ENCODE peak calls at places on chromosomes 16 and 17, in five cellular contexts. Y, L, B, X and O are unnamed samples.

GRCh38 chr17:57921342-57921741 is 33.9 kb downstream of the CUEDC1 start:
- DNase-seq in Y (no peak), L (no peak), X (no peak), B (peak; percentile 43), O (no peak)

GRCh38 chr16:50099957-50100648 is 34.3 kb downstream of the HEATR3 start:
- DNase-seq in Y (no peak), L (no peak), X (no peak), B (no peak), O (no peak)

GRCh38 chr17:332558-333322 is 19.9 kb downstream of the RPH3AL start:
- DNase-seq in B (no peak), X (peak; percentile 43), L (no peak), Y (no peak), O (peak; percentile 36)

GRCh38 chr16:20175358-20175757 is 101.7 kb upstream of the GPR139 start:
- DNase-seq in X (no peak), Y (no peak), B (no peak), L (no peak), O (no peak)

GRCh38 chr16:85563515-85564276 is 49.4 kb upstream of the GSE1 start:
- DNase-seq in B (peak; percentile 67), X (peak; percentile 75), Y (peak; percentile 51), L (no peak), O (no peak)

GRCh38 chr17:78415821-78416301 is 37.4 kb downstream of the PGS1 start:
- DNase-seq in Y (no peak), L (no peak), B (no peak), X (no peak), O (no peak)

GRCh38 chr17:46916211-46916610 is 6.7 kb upstream of the GOSR2 start:
- DNase-seq in X (no peak), Y (no peak), L (no peak), B (no peak), O (no peak)

GRCh38 chr17:60781880-60782412 is 104.3 kb downstream of the BCAS3 start:
- DNase-seq in L (no peak), Y (no peak), B (no peak), X (no peak), O (no peak)

GRCh38 chr16:6190756-6191155 is 1093.2 kb upstream of the EEF2KMT start:
- DNase-seq in X (no peak), L (no peak), B (no peak), Y (no peak), O (no peak)

GRCh38 chr16:85002099-85002541 is 9.2 kb downstream of the ZDHHC7 start:
- DNase-seq in B (no peak), X (no peak), L (no peak), Y (no peak), O (no peak)

GRCh38 chr17:7060165-7060890 is 16.4 kb upstream of the SLC16A11 start:
- DNase-seq in Y (peak; percentile 96), L (no peak), B (no peak), X (no peak), O (no peak)

GRCh38 chr17:31318298-31319190 is 2.9 kb downstream of the EVI2A start:
- DNase-seq in Y (no peak), L (peak; percentile 4), B (peak; percentile 66), X (peak; percentile 48), O (peak; percentile 60)

GRCh38 chr17:72529386-72529785 is 408.6 kb downstream of the SOX9 start:
- DNase-seq in X (no peak), L (no peak), B (no peak), Y (no peak), O (no peak)

GRCh38 chr16:17369441-17369951 is 101.3 kb downstream of the XYLT1 start:
- DNase-seq in B (peak; percentile 36), L (no peak), X (peak; percentile 64), Y (no peak), O (no peak)

GRCh38 chr16:26111900-26112299 is 420.1 kb downstream of the HS3ST4 start:
- DNase-seq in B (no peak), Y (peak; percentile 5), X (no peak), L (no peak), O (no peak)

GRCh38 chr16:13733561-13733960 is 186.4 kb upstream of the ERCC4 start:
- DNase-seq in L (no peak), Y (no peak), X (no peak), B (no peak), O (no peak)

GRCh38 chr16:80664798-80665197 is 124.0 kb downstream of the DYNLRB2 start:
- DNase-seq in Y (no peak), B (no peak), X (no peak), L (no peak), O (no peak)

GRCh38 chr17:7079581-7080444 is at the start of gene CLEC10A:
- DNase-seq in Y (no peak), X (no peak), B (no peak), L (no peak), O (peak; percentile 28)

GRCh38 chr17:51006601-51007000 is 114.1 kb downstream of the SPAG9 start:
- DNase-seq in B (no peak), Y (no peak), X (no peak), L (no peak), O (no peak)

GRCh38 chr16:85473909-85474640 is 139.0 kb upstream of the GSE1 start:
- DNase-seq in Y (no peak), X (no peak), L (no peak), B (no peak), O (no peak)

GRCh38 chr16:82063456-82064082 is 28.5 kb downstream of the HSD17B2 start:
- DNase-seq in B (no peak), X (no peak), Y (no peak), L (no peak), O (no peak)

GRCh38 chr16:46947900-46948547 is 25.4 kb downstream of the DNAJA2 start:
- DNase-seq in X (no peak), B (peak; percentile 18), Y (peak; percentile 55), L (no peak), O (no peak)

GRCh38 chr16:30413116-30413806 is 5.9 kb downstream of the ZNF771 start:
- DNase-seq in Y (no peak), X (no peak), B (no peak), L (no peak), O (no peak)

GRCh38 chr17:50310455-50311111 is 35.3 kb upstream of the XYLT2 start:
- DNase-seq in B (no peak), X (no peak), L (no peak), Y (no peak), O (no peak)

GRCh38 chr17:77382356-77382911 is 241.7 kb downstream of the SEC14L1 start:
- DNase-seq in X (no peak), Y (no peak), B (no peak), L (no peak), O (no peak)

GRCh38 chr17:59378621-59379194 is 47.3 kb downstream of the YPEL2 start:
- DNase-seq in X (no peak), L (no peak), B (no peak), Y (no peak), O (no peak)

GRCh38 chr16:84953051-84953746 is 58.1 kb downstream of the ZDHHC7 start:
- DNase-seq in B (no peak), X (no peak), L (no peak), Y (no peak), O (no peak)

GRCh38 chr16:24036038-24036543 is 200.3 kb downstream of the PRKCB start:
- DNase-seq in X (no peak), L (no peak), Y (no peak), B (no peak), O (no peak)

GRCh38 chr17:14308965-14309879 is 8.3 kb downstream of the HS3ST3B1 start:
- DNase-seq in B (peak; percentile 61), X (peak; percentile 90), L (no peak), Y (peak; percentile 39), O (peak; percentile 95)

GRCh38 chr16:54268766-54269165 is 17.8 kb downstream of the IRX3 start:
- DNase-seq in B (no peak), X (no peak), L (no peak), Y (no peak), O (no peak)

GRCh38 chr16:54269461-54269860 is 17.1 kb downstream of the IRX3 start:
- DNase-seq in X (no peak), B (no peak), L (no peak), Y (no peak), O (no peak)

GRCh38 chr16:54265558-54266213 is 20.9 kb downstream of the IRX3 start:
- DNase-seq in L (no peak), B (no peak), Y (no peak), X (peak; percentile 35), O (no peak)

GRCh38 chr16:54268340-54268739 is 18.2 kb downstream of the IRX3 start:
- DNase-seq in B (no peak), X (no peak), Y (no peak), L (no peak), O (no peak)

GRCh38 chr16:54266363-54266955 is 20.1 kb downstream of the IRX3 start:
- DNase-seq in B (no peak), X (no peak), L (no peak), Y (no peak), O (no peak)
- TF ChIP-seq CTCF in B (no peak), X (no peak), L (no peak), Y (no peak), O (no peak)

GRCh38 chr16:57999366-57999970 is 1.0 kb downstream of the ZNF319 start:
- DNase-seq in Y (peak; percentile 31), X (no peak), L (no peak), B (no peak), O (no peak)
- TF ChIP-seq CTCF in Y (no peak), X (no peak), L (no peak), B (no peak), O (no peak)

DNA sequence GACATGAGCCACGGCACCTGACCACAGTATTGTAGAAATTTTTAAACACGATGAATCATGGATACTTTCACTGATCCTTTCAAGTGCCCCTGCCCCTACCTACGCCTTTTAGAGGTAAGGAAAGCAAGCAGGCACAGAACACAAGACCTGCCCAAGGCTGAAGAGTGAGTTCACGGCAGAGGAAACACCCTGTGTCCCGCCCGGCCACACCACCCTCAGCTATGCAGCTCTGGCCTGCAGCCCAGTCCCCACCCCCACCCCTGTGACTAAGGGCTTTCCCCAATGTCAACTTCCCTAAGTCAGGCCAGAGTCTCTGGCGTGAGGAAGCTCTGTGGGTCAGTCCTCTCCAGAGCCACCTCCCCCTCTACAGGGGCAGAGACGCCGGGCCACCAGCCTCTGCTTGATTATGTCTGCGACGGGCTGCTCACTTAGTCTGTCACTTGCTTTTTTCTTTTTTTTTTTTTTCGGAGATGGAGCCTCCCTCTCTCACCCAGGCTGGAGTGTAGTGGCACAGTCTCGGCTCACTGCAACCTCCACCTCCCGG is 8.4 kb downstream of the SLC16A5 start:
- DNase-seq in B (no peak), Y (peak; percentile 99), L (no peak), X (peak; percentile 73), O (peak; percentile 89)
- TF ChIP-seq CTCF in B (no peak), Y (no peak), L (no peak), X (no peak), O (no peak)

DNA sequence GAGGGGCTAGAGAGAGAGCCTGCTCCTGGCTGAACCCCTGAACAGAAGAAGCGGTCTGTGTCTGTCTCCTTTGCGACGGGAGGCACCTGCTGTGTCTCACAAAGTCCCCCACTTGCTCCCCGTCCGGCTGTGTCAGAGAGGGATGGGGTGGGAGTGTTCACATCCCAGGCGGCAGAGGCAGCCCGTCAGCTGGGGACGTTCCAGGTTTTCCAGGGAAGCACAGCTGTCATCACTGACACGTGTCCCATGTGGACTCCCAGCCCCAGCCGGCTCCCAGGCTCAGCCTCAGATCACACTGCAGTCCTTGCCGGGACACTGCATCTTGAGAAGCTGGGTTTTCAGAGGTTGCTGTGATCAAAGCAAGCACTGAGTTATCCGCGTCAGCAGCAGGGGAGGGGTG is 1.6 kb downstream of the TELO2 start:
- DNase-seq in L (no peak), X (peak; percentile 69), Y (no peak), B (no peak), O (no peak)
- TF ChIP-seq CTCF in L (peak; percentile 2), X (no peak), Y (no peak), B (no peak), O (no peak)